ENCODE peak calls at places on chromosomes 1 and 21, in seven cellular contexts. One of them, this sample, is unnamed.

GRCh38 chr21:42094811-42095210 is 23.7 kb downstream of the UMODL1 start:
- DNase-seq in IMR-90: no peak
- DNase-seq in left lung: no peak
- DNase-seq in substantia nigra: no peak
- DNase-seq in CD8-positive, alpha-beta T cell: no peak
- DNase-seq in esophagus squamous epithelium: no peak
- DNase-seq in CD4-positive, CD25-positive, alpha-beta regulatory T cell: no peak
- DNase-seq in this sample: no peak

GRCh38 chr1:155003766-155004351 is 1.3 kb downstream of the ZBTB7B start:
- DNase-seq in CD4-positive, CD25-positive, alpha-beta regulatory T cell: peak; percentile 53
- DNase-seq in esophagus squamous epithelium: no peak
- DNase-seq in substantia nigra: peak; percentile 72
- DNase-seq in CD8-positive, alpha-beta T cell: no peak
- DNase-seq in left lung: peak; percentile 75
- DNase-seq in IMR-90: peak; percentile 38
- DNase-seq in this sample: peak; percentile 85

GRCh38 chr1:39980555-39981313 is 25.8 kb downstream of the MFSD2A start:
- DNase-seq in esophagus squamous epithelium: no peak
- DNase-seq in IMR-90: no peak
- DNase-seq in left lung: no peak
- DNase-seq in CD4-positive, CD25-positive, alpha-beta regulatory T cell: no peak
- DNase-seq in substantia nigra: no peak
- DNase-seq in CD8-positive, alpha-beta T cell: no peak
- DNase-seq in this sample: no peak

GRCh38 chr1:224080082-224080774 is 33.7 kb upstream of the FBXO28 start:
- DNase-seq in CD4-positive, CD25-positive, alpha-beta regulatory T cell: no peak
- DNase-seq in esophagus squamous epithelium: no peak
- DNase-seq in CD8-positive, alpha-beta T cell: no peak
- DNase-seq in left lung: no peak
- DNase-seq in substantia nigra: no peak
- DNase-seq in IMR-90: peak; percentile 77
- DNase-seq in this sample: no peak

GRCh38 chr1:204991342-204991844 is 51.6 kb upstream of the CNTN2 start:
- DNase-seq in left lung: no peak
- DNase-seq in CD8-positive, alpha-beta T cell: no peak
- DNase-seq in esophagus squamous epithelium: no peak
- DNase-seq in CD4-positive, CD25-positive, alpha-beta regulatory T cell: no peak
- DNase-seq in IMR-90: no peak
- DNase-seq in substantia nigra: peak; percentile 44
- DNase-seq in this sample: no peak

GRCh38 chr1:24248859-24249258 is 61.8 kb upstream of the IFNLR1 start:
- DNase-seq in IMR-90: no peak
- DNase-seq in substantia nigra: no peak
- DNase-seq in esophagus squamous epithelium: no peak
- DNase-seq in left lung: no peak
- DNase-seq in CD8-positive, alpha-beta T cell: no peak
- DNase-seq in CD4-positive, CD25-positive, alpha-beta regulatory T cell: no peak
- DNase-seq in this sample: no peak

GRCh38 chr21:44931137-44931500 is 8.7 kb upstream of the SLX9 start:
- DNase-seq in substantia nigra: no peak
- DNase-seq in esophagus squamous epithelium: no peak
- DNase-seq in IMR-90: no peak
- DNase-seq in CD8-positive, alpha-beta T cell: peak; percentile 37
- DNase-seq in CD4-positive, CD25-positive, alpha-beta regulatory T cell: peak; percentile 63
- DNase-seq in left lung: no peak
- DNase-seq in this sample: peak; percentile 52

GRCh38 chr1:31750858-31751638 is 13.1 kb downstream of the ADGRB2 start:
- DNase-seq in CD8-positive, alpha-beta T cell: peak; percentile 45
- DNase-seq in substantia nigra: no peak
- DNase-seq in left lung: no peak
- DNase-seq in IMR-90: peak; percentile 77
- DNase-seq in esophagus squamous epithelium: no peak
- DNase-seq in CD4-positive, CD25-positive, alpha-beta regulatory T cell: peak; percentile 35
- DNase-seq in this sample: no peak

GRCh38 chr21:14479387-14479786 is 66.7 kb downstream of the SAMSN1 start:
- DNase-seq in esophagus squamous epithelium: no peak
- DNase-seq in substantia nigra: no peak
- DNase-seq in CD4-positive, CD25-positive, alpha-beta regulatory T cell: no peak
- DNase-seq in IMR-90: no peak
- DNase-seq in left lung: no peak
- DNase-seq in CD8-positive, alpha-beta T cell: no peak
- DNase-seq in this sample: no peak

This sample was measured in aorta.